ENCODE peak calls at places on chromosome 19, in six cellular contexts. D is ACHN; W is progenitor cell of endocrine pancreas; J is amygdala; F is left ventricle myocardium inferior; C is activated CD4-positive, alpha-beta T cell treated with anti-CD3 and anti-CD28 coated beads, Interleukin-2, amount 50 U/mL, for 24 hours. G is an unnamed sample.

GRCh38 chr19:11887618-11888531 is at the start of gene ZNF69:
- DNase-seq in D (no peak), W (peak), J (peak), F (peak), C (peak), G (peak)

GRCh38 chr19:17654993-17655392 is 33.2 kb downstream of the UNC13A start:
- DNase-seq in D (no peak), W (no peak), J (no peak), F (no peak), C (no peak), G (no peak)

GRCh38 chr19:17525141-17525540 is 13.7 kb downstream of the PGLS start:
- DNase-seq in D (no peak), W (no peak), J (no peak), F (no peak), C (no peak), G (no peak)

GRCh38 chr19:4636151-4636717 is 3.1 kb upstream of the TNFAIP8L1 start:
- DNase-seq in D (peak), W (peak), J (no peak), F (peak), C (peak), G (peak)

GRCh38 chr19:38769635-38770211 is 3.6 kb downstream of the LGALS7 start:
- DNase-seq in D (no peak), W (peak), J (no peak), F (peak), C (peak), G (peak)

GRCh38 chr19:11265785-11266236 is 3.5 kb upstream of the DOCK6 start:
- DNase-seq in D (peak), W (no peak), J (no peak), F (no peak), C (no peak), G (no peak)

GRCh38 chr19:47226426-47227346 is 4.3 kb downstream of the BBC3 start:
- DNase-seq in D (peak), W (no peak), J (no peak), F (peak), C (no peak), G (peak)

GRCh38 chr19:55319786-55320185 is 5.4 kb downstream of the TMEM150B start:
- DNase-seq in D (no peak), W (peak), J (no peak), F (peak), C (no peak), G (no peak)

GRCh38 chr19:18610556-18611326 is 1.9 kb upstream of the TMEM59L start:
- DNase-seq in D (no peak), W (no peak), J (no peak), F (no peak), C (no peak), G (no peak)

G was measured in C1 segment of cervical spinal cord.